ENCODE peak calls at places on chromosomes 6 and 20, in six cellular contexts. One of them, this sample, is unnamed.

GRCh38 chr20:577167-577791 is 32.8 kb downstream of the TCF15 start:
- DNase-seq in NT2/D1: no peak
- DNase-seq in GM12878: no peak
- DNase-seq in H1: no peak
- DNase-seq in K562: peak
- DNase-seq in HCT116: peak
- DNase-seq in this sample: peak

GRCh38 chr6:2958331-2958711 is 13.0 kb downstream of the SERPINB6 start:
- DNase-seq in GM12878: no peak
- DNase-seq in H1: no peak
- DNase-seq in HCT116: no peak
- DNase-seq in NT2/D1: no peak
- DNase-seq in K562: no peak
- DNase-seq in this sample: no peak

GRCh38 chr6:114049367-114049966 is 78.5 kb upstream of the HDAC2 start:
- DNase-seq in K562: no peak
- DNase-seq in H1: no peak
- DNase-seq in HCT116: peak
- DNase-seq in GM12878: no peak
- DNase-seq in NT2/D1: no peak
- DNase-seq in this sample: peak

GRCh38 chr20:14780508-14780907 is 443.1 kb upstream of the FLRT3 start:
- DNase-seq in HCT116: no peak
- DNase-seq in K562: no peak
- DNase-seq in GM12878: no peak
- DNase-seq in NT2/D1: no peak
- DNase-seq in H1: no peak
- DNase-seq in this sample: no peak

GRCh38 chr6:39037707-39038106 is 10.9 kb upstream of the GLP1R start:
- DNase-seq in GM12878: no peak
- DNase-seq in H1: no peak
- DNase-seq in NT2/D1: no peak
- DNase-seq in HCT116: no peak
- DNase-seq in K562: no peak
- DNase-seq in this sample: no peak

GRCh38 chr20:62617711-62618483 is 24.4 kb upstream of the SLCO4A1 start:
- DNase-seq in H1: no peak
- DNase-seq in NT2/D1: no peak
- DNase-seq in HCT116: no peak
- DNase-seq in GM12878: no peak
- DNase-seq in K562: no peak
- DNase-seq in this sample: peak

GRCh38 chr6:35310265-35310831 is 12.7 kb downstream of the DEF6 start:
- DNase-seq in NT2/D1: no peak
- DNase-seq in GM12878: no peak
- DNase-seq in K562: no peak
- DNase-seq in H1: no peak
- DNase-seq in HCT116: no peak
- DNase-seq in this sample: no peak

GRCh38 chr6:83083476-83083875 is 16.0 kb downstream of the DOP1A start:
- DNase-seq in GM12878: no peak
- DNase-seq in H1: no peak
- DNase-seq in NT2/D1: no peak
- DNase-seq in K562: no peak
- DNase-seq in HCT116: no peak
- DNase-seq in this sample: no peak

GRCh38 chr6:34235605-34236422 is 859 bp upstream of the HMGA1 start:
- DNase-seq in GM12878: no peak
- DNase-seq in H1: no peak
- DNase-seq in HCT116: no peak
- DNase-seq in K562: peak
- DNase-seq in NT2/D1: no peak
- DNase-seq in this sample: no peak

GRCh38 chr20:42204261-42204660 is 586.1 kb upstream of the CHD6 start:
- DNase-seq in H1: no peak
- DNase-seq in HCT116: no peak
- DNase-seq in GM12878: no peak
- DNase-seq in K562: peak
- DNase-seq in NT2/D1: no peak
- DNase-seq in this sample: peak

GRCh38 chr20:51622004-51622874 is 79.7 kb upstream of the NFATC2 start:
- DNase-seq in K562: no peak
- DNase-seq in HCT116: no peak
- DNase-seq in H1: no peak
- DNase-seq in GM12878: no peak
- DNase-seq in NT2/D1: no peak
- DNase-seq in this sample: no peak

GRCh38 chr20:58677808-58678207 is 14.8 kb upstream of the NPEPL1 start:
- DNase-seq in HCT116: no peak
- DNase-seq in K562: no peak
- DNase-seq in H1: no peak
- DNase-seq in NT2/D1: no peak
- DNase-seq in GM12878: no peak
- DNase-seq in this sample: no peak

GRCh38 chr20:32495949-32496348 is 89.2 kb downstream of the NOL4L start:
- DNase-seq in H1: no peak
- DNase-seq in K562: no peak
- DNase-seq in GM12878: no peak
- DNase-seq in NT2/D1: no peak
- DNase-seq in HCT116: no peak
- DNase-seq in this sample: no peak

GRCh38 chr6:136549359-136550044 is 720 bp downstream of the MAP7 start:
- DNase-seq in H1: no peak
- DNase-seq in HCT116: no peak
- DNase-seq in GM12878: no peak
- DNase-seq in K562: peak
- DNase-seq in NT2/D1: no peak
- DNase-seq in this sample: no peak

GRCh38 chr6:111472933-111473435 is 10.0 kb downstream of the REV3L start:
- DNase-seq in HCT116: no peak
- DNase-seq in K562: no peak
- DNase-seq in GM12878: no peak
- DNase-seq in NT2/D1: no peak
- DNase-seq in H1: no peak
- DNase-seq in this sample: no peak

GRCh38 chr6:13445005-13445743 is 42.2 kb downstream of the GFOD1 start:
- DNase-seq in HCT116: no peak
- DNase-seq in H1: no peak
- DNase-seq in GM12878: no peak
- DNase-seq in NT2/D1: no peak
- DNase-seq in K562: peak
- DNase-seq in this sample: no peak

GRCh38 chr6:106156863-106157262 is 70.7 kb downstream of the PRDM1 start:
- DNase-seq in H1: no peak
- DNase-seq in HCT116: no peak
- DNase-seq in K562: no peak
- DNase-seq in NT2/D1: no peak
- DNase-seq in GM12878: no peak
- DNase-seq in this sample: no peak

DNA sequence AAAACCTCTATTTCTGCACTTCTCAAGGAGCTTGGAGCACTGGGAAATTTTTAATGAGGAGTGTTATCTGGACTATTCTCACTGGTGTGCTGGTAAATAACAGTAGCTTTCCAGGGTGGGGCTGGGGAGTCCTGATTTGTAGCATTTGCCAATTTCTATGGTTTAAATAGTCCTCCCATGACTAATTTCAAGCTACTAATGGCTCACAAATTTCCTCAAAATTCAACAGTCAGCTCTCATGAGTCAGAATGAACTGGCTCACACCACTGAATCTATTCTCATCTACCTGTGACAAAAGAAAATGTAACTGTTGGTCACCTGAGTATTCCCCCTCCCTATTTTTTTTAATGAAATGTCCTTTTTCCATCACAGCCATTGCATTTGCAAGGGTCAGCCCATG is 449.6 kb downstream of the KIF16B start:
- DNase-seq in H1: no peak
- DNase-seq in HCT116: no peak
- DNase-seq in GM12878: no peak
- DNase-seq in K562: no peak
- DNase-seq in NT2/D1: no peak
- DNase-seq in this sample: no peak
- TF ChIP-seq ZNF274 in H1: no peak
- TF ChIP-seq ZNF274 in HCT116: no peak
- TF ChIP-seq ZNF274 in GM12878: no peak
- TF ChIP-seq ZNF274 in K562: no peak
- TF ChIP-seq ZNF274 in NT2/D1: no peak
- TF ChIP-seq ZNF274 in this sample: no peak

GRCh38 chr6:116764557-116764960 is 960 bp downstream of the FAM162B start:
- DNase-seq in HCT116: no peak
- DNase-seq in GM12878: no peak
- DNase-seq in K562: no peak
- DNase-seq in H1: no peak
- DNase-seq in NT2/D1: no peak
- DNase-seq in this sample: no peak
- TF ChIP-seq ZNF274 in HCT116: no peak
- TF ChIP-seq ZNF274 in GM12878: no peak
- TF ChIP-seq ZNF274 in K562: no peak
- TF ChIP-seq ZNF274 in H1: no peak
- TF ChIP-seq ZNF274 in NT2/D1: no peak
- TF ChIP-seq ZNF274 in this sample: no peak

GRCh38 chr6:73050706-73051105 is 174.6 kb downstream of the KHDC1L start:
- DNase-seq in K562: no peak
- DNase-seq in H1: no peak
- DNase-seq in NT2/D1: no peak
- DNase-seq in HCT116: no peak
- DNase-seq in GM12878: no peak
- DNase-seq in this sample: no peak
- TF ChIP-seq ZNF274 in K562: no peak
- TF ChIP-seq ZNF274 in H1: no peak
- TF ChIP-seq ZNF274 in NT2/D1: no peak
- TF ChIP-seq ZNF274 in HCT116: no peak
- TF ChIP-seq ZNF274 in GM12878: no peak
- TF ChIP-seq ZNF274 in this sample: no peak

GRCh38 chr6:7975764-7976146 is 65.2 kb upstream of the TXNDC5 start:
- DNase-seq in GM12878: no peak
- DNase-seq in NT2/D1: no peak
- DNase-seq in K562: peak
- DNase-seq in H1: no peak
- DNase-seq in HCT116: no peak
- DNase-seq in this sample: peak
- TF ChIP-seq ZNF274 in GM12878: no peak
- TF ChIP-seq ZNF274 in NT2/D1: no peak
- TF ChIP-seq ZNF274 in K562: no peak
- TF ChIP-seq ZNF274 in H1: no peak
- TF ChIP-seq ZNF274 in HCT116: no peak
- TF ChIP-seq ZNF274 in this sample: no peak

DNA sequence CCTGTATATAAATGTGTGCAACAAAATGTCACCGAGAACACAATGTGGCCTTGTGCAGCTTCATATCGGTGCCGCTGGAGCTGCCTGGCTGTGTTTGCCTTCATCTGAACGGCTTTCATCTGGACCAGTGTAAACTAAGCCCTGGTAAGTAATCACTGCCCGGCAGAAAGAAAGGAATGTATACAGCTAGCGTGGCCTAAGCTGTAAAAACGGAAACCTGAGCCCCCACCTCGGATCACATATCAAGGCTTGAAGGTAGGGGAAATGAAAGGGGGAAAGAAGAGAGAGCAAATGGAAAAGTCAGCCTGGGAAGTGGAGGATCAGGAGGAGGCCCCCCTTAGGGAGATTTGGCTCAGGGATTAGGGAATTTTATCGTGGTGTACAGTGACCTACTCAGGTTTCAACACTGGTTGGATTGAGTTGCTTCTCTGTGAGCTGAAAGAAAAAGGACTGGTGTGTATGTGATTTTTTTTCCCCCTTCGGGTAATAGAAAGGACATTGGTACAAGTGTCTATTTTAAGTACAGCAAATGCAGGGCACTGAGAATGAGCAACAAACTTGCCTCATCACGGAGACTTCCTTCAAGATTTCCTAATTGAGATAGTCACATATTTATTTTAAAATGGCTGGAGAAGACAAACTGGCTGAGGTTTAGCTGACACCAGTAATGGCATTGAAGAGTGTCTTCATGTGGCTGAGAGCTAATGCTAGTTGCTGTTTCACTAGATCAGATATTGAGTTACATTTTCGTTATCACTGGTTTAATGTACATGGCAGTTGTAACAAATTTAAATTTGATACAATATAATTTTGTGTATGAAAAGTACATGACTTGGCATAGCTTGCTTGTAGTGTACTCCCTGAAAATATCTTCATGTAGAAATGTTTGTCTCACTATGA is 3.5 kb downstream of the SOBP start:
- DNase-seq in HCT116: no peak
- DNase-seq in GM12878: no peak
- DNase-seq in NT2/D1: no peak
- DNase-seq in K562: no peak
- DNase-seq in H1: no peak
- DNase-seq in this sample: peak
- TF ChIP-seq ZNF274 in HCT116: no peak
- TF ChIP-seq ZNF274 in GM12878: no peak
- TF ChIP-seq ZNF274 in NT2/D1: no peak
- TF ChIP-seq ZNF274 in K562: no peak
- TF ChIP-seq ZNF274 in H1: no peak
- TF ChIP-seq ZNF274 in this sample: no peak

GRCh38 chr6:115838763-115839401 is 221.8 kb downstream of the FRK start:
- DNase-seq in K562: peak
- DNase-seq in NT2/D1: peak
- DNase-seq in HCT116: peak
- DNase-seq in GM12878: no peak
- DNase-seq in H1: peak
- DNase-seq in this sample: peak
- TF ChIP-seq ZNF274 in K562: no peak
- TF ChIP-seq ZNF274 in NT2/D1: no peak
- TF ChIP-seq ZNF274 in HCT116: no peak
- TF ChIP-seq ZNF274 in GM12878: no peak
- TF ChIP-seq ZNF274 in H1: no peak
- TF ChIP-seq ZNF274 in this sample: no peak

DNA sequence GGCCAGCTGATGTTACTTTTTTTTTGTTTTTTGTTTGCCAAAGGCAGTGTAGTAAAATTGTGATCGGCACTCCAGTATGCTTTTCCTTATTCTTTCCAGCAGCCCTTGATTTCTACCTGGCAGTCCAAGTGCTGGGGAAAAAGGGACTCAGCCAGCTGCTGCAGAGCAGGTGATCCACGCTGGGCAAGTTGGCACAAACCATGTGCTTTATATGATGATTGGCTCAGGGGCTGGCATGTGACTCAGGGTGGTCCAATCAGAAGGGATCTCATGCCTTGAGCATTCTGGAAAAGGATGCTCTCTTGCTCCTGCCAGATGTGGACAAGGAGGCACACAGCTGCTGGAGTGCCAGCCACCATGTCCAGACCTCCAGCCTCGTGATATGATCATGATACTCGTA is 54.5 kb downstream of the SULF2 start:
- DNase-seq in H1: no peak
- DNase-seq in K562: no peak
- DNase-seq in NT2/D1: no peak
- DNase-seq in HCT116: no peak
- DNase-seq in GM12878: no peak
- DNase-seq in this sample: no peak
- TF ChIP-seq ZNF274 in H1: no peak
- TF ChIP-seq ZNF274 in K562: no peak
- TF ChIP-seq ZNF274 in NT2/D1: no peak
- TF ChIP-seq ZNF274 in HCT116: no peak
- TF ChIP-seq ZNF274 in GM12878: no peak
- TF ChIP-seq ZNF274 in this sample: no peak

This sample was measured in HepG2.